ENCODE peak calls at places on chromosomes 11 and 22, in six cellular contexts. One of them, this sample, is unnamed.

GRCh38 chr22:19940536-19941364 is 822 bp upstream of the COMT start:
- DNase-seq in left ventricle myocardium inferior: no peak
- DNase-seq in body of pancreas: no peak
- DNase-seq in HAP-1: no peak
- DNase-seq in WTC11: no peak
- DNase-seq in cardiac muscle cell: no peak
- DNase-seq in this sample: peak

GRCh38 chr11:74004694-74005615 is 3.9 kb downstream of the UCP3 start:
- DNase-seq in left ventricle myocardium inferior: no peak
- DNase-seq in body of pancreas: no peak
- DNase-seq in HAP-1: no peak
- DNase-seq in WTC11: no peak
- DNase-seq in cardiac muscle cell: no peak
- DNase-seq in this sample: no peak

GRCh38 chr11:15742626-15743243 is 613.6 kb downstream of the SOX6 start:
- DNase-seq in left ventricle myocardium inferior: no peak
- DNase-seq in body of pancreas: no peak
- DNase-seq in HAP-1: peak
- DNase-seq in WTC11: no peak
- DNase-seq in cardiac muscle cell: no peak
- DNase-seq in this sample: no peak

GRCh38 chr22:30459206-30460052 is 12.4 kb downstream of the SEC14L3 start:
- DNase-seq in left ventricle myocardium inferior: no peak
- DNase-seq in body of pancreas: no peak
- DNase-seq in HAP-1: peak
- DNase-seq in WTC11: peak
- DNase-seq in cardiac muscle cell: peak
- DNase-seq in this sample: no peak

GRCh38 chr11:116731097-116731761 is 41.6 kb downstream of the BUD13 start:
- DNase-seq in left ventricle myocardium inferior: no peak
- DNase-seq in body of pancreas: no peak
- DNase-seq in HAP-1: peak
- DNase-seq in WTC11: peak
- DNase-seq in cardiac muscle cell: peak
- DNase-seq in this sample: peak

GRCh38 chr11:74680035-74680671 is 51.1 kb downstream of the CHRDL2 start:
- DNase-seq in left ventricle myocardium inferior: no peak
- DNase-seq in body of pancreas: peak
- DNase-seq in HAP-1: peak
- DNase-seq in WTC11: no peak
- DNase-seq in cardiac muscle cell: no peak
- DNase-seq in this sample: no peak

GRCh38 chr11:88246680-88247079 is 71.4 kb upstream of the RAB38 start:
- DNase-seq in left ventricle myocardium inferior: no peak
- DNase-seq in body of pancreas: no peak
- DNase-seq in HAP-1: no peak
- DNase-seq in WTC11: no peak
- DNase-seq in cardiac muscle cell: no peak
- DNase-seq in this sample: no peak

GRCh38 chr11:78038697-78039313 is 15.7 kb upstream of the KCTD14 start:
- DNase-seq in left ventricle myocardium inferior: no peak
- DNase-seq in body of pancreas: peak
- DNase-seq in HAP-1: no peak
- DNase-seq in WTC11: no peak
- DNase-seq in cardiac muscle cell: no peak
- DNase-seq in this sample: no peak

GRCh38 chr22:30406400-30406799 is 9.6 kb downstream of the SEC14L2 start:
- DNase-seq in left ventricle myocardium inferior: no peak
- DNase-seq in body of pancreas: no peak
- DNase-seq in HAP-1: no peak
- DNase-seq in WTC11: no peak
- DNase-seq in cardiac muscle cell: no peak
- DNase-seq in this sample: peak

GRCh38 chr11:65065898-65066297 is 7.5 kb upstream of the NAALADL1 start:
- DNase-seq in left ventricle myocardium inferior: no peak
- DNase-seq in body of pancreas: no peak
- DNase-seq in HAP-1: no peak
- DNase-seq in WTC11: no peak
- DNase-seq in cardiac muscle cell: peak
- DNase-seq in this sample: no peak

GRCh38 chr11:65003282-65003681 is 6.5 kb upstream of the BATF2 start:
- DNase-seq in left ventricle myocardium inferior: no peak
- DNase-seq in body of pancreas: no peak
- DNase-seq in HAP-1: no peak
- DNase-seq in WTC11: no peak
- DNase-seq in cardiac muscle cell: peak
- DNase-seq in this sample: no peak

GRCh38 chr11:104522123-104522522 is 358.2 kb upstream of the PDGFD start:
- DNase-seq in left ventricle myocardium inferior: no peak
- DNase-seq in body of pancreas: no peak
- DNase-seq in HAP-1: no peak
- DNase-seq in WTC11: no peak
- DNase-seq in cardiac muscle cell: no peak
- DNase-seq in this sample: no peak

GRCh38 chr11:129324533-129325175 is 51.0 kb upstream of the BARX2 start:
- DNase-seq in left ventricle myocardium inferior: peak
- DNase-seq in body of pancreas: peak
- DNase-seq in HAP-1: no peak
- DNase-seq in WTC11: no peak
- DNase-seq in cardiac muscle cell: no peak
- DNase-seq in this sample: no peak

GRCh38 chr22:22397875-22398524 is 110.5 kb downstream of the ZNF280B start:
- DNase-seq in left ventricle myocardium inferior: peak
- DNase-seq in body of pancreas: no peak
- DNase-seq in HAP-1: no peak
- DNase-seq in WTC11: no peak
- DNase-seq in cardiac muscle cell: no peak
- DNase-seq in this sample: no peak